ENCODE peak calls at places on chromosomes 16 and 17, in eight cellular contexts. X is OCI-LY7; L is CD8-positive, alpha-beta T cell; N is adrenal gland; P is lower lobe of right lung; Q is breast epithelium; S is lung; W is tibial artery. V is an unnamed sample.
A peak's percentile ranks its signal among the peaks of the same experiment; 100 is the strongest.

GRCh38 chr17:20009052-20009301 is 182 bp upstream of the SPECC1 start:
- DNase-seq in S (peak; percentile 77), Q (no peak), W (no peak), N (peak; percentile 59), P (peak; percentile 84), L (no peak), X (no peak), V (no peak)

GRCh38 chr17:38578641-38579480 is 26.9 kb downstream of the SRCIN1 start:
- DNase-seq in P (no peak), L (no peak), W (no peak), S (no peak), X (no peak), N (no peak), Q (no peak), V (no peak)

GRCh38 chr16:84660973-84661372 is 12.7 kb downstream of the KLHL36 start:
- DNase-seq in P (no peak), S (no peak), N (no peak), W (no peak), X (no peak), Q (no peak), L (no peak), V (no peak)

GRCh38 chr16:5024632-5025031 is 9.1 kb downstream of the NAGPA start:
- DNase-seq in P (no peak), W (no peak), N (no peak), S (no peak), Q (no peak), X (peak; percentile 53), L (no peak), V (no peak)

GRCh38 chr16:19524356-19524865 is 669 bp downstream of the CCP110 start:
- DNase-seq in N (no peak), W (no peak), L (no peak), P (no peak), X (peak; percentile 31), S (no peak), Q (no peak), V (no peak)

GRCh38 chr17:16925461-16926060 is 46.4 kb downstream of the TNFRSF13B start:
- DNase-seq in P (peak; percentile 25), S (no peak), N (no peak), Q (no peak), X (no peak), L (no peak), W (peak; percentile 52), V (no peak)

GRCh38 chr17:63682441-63682840 is 17.5 kb downstream of the LIMD2 start:
- DNase-seq in N (no peak), Q (no peak), X (no peak), S (no peak), P (no peak), W (no peak), L (no peak), V (no peak)

GRCh38 chr17:62189377-62189776 is 124.3 kb upstream of the MED13 start:
- DNase-seq in S (no peak), Q (no peak), P (no peak), W (no peak), N (no peak), L (no peak), X (no peak), V (no peak)

GRCh38 chr17:34820922-34821321 is 140.3 kb downstream of the CCT6B start:
- DNase-seq in W (no peak), N (no peak), P (no peak), Q (peak; percentile 18), S (no peak), L (no peak), X (no peak), V (no peak)

GRCh38 chr17:7478276-7479138 is 924 bp downstream of the ZBTB4 start:
- DNase-seq in S (peak; percentile 52), X (no peak), N (no peak), L (peak; percentile 84), W (peak; percentile 79), Q (no peak), P (peak; percentile 77), V (no peak)

GRCh38 chr16:89491238-89491869 is 993 bp upstream of the ANKRD11 start:
- DNase-seq in S (no peak), X (peak; percentile 62), Q (no peak), W (no peak), N (no peak), L (no peak), P (no peak), V (no peak)

GRCh38 chr17:77208217-77208808 is 67.5 kb downstream of the SEC14L1 start:
- DNase-seq in Q (no peak), W (peak; percentile 57), N (peak; percentile 90), P (no peak), L (no peak), S (no peak), X (no peak), V (no peak)

GRCh38 chr17:70636517-70637133 is 467.3 kb downstream of the KCNJ2 start:
- DNase-seq in L (no peak), P (no peak), X (peak; percentile 48), S (no peak), W (no peak), Q (no peak), N (no peak), V (peak; percentile 16)

GRCh38 chr17:9023389-9024210 is 2.3 kb downstream of the NTN1 start:
- DNase-seq in X (no peak), N (no peak), W (peak; percentile 77), L (no peak), P (no peak), S (no peak), Q (no peak), V (no peak)

GRCh38 chr17:17188586-17188985 is 17.5 kb downstream of the PLD6 start:
- DNase-seq in P (no peak), N (no peak), W (no peak), X (no peak), S (no peak), L (no peak), Q (no peak), V (no peak)

GRCh38 chr16:88463411-88463810 is 10.3 kb downstream of the ZFPM1 start:
- DNase-seq in S (no peak), X (no peak), P (no peak), Q (no peak), L (no peak), W (no peak), N (no peak), V (no peak)
- H3K27ac ChIP-seq in S (no peak overlapping the region), X (no peak overlapping the region), P (no peak overlapping the region), Q (no peak overlapping the region), L (no peak overlapping the region), W (no peak overlapping the region), N (no peak overlapping the region), V (no peak overlapping the region)

DNA sequence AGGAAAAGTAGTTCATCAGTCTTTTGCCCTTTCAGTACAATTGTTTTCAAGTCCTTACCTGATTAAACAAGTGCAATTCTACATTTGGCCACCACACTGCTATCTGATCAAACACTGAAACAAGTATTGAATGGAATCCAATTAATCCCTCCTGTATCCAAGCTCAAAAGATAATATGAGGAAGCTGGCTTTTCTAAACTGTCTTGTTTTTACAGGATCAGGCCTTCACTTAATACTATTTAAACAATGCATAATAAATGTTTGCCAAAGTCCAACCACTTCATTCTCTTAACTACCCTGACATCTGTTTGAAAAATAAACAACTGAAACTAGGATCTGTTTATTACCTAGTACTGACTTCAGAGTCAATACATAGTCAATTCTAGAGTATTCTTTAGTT is 131.6 kb downstream of the MRTFB start:
- DNase-seq in Q (no peak), X (no peak), N (no peak), L (no peak), S (no peak), P (no peak), W (no peak), V (no peak)
- H3K4me3 ChIP-seq in Q (peak overlapping the region; percentile 9), X (no peak overlapping the region), N (no peak overlapping the region), L (no peak overlapping the region), S (no peak overlapping the region), P (no peak overlapping the region), W (no peak overlapping the region), V (no peak overlapping the region)

DNA sequence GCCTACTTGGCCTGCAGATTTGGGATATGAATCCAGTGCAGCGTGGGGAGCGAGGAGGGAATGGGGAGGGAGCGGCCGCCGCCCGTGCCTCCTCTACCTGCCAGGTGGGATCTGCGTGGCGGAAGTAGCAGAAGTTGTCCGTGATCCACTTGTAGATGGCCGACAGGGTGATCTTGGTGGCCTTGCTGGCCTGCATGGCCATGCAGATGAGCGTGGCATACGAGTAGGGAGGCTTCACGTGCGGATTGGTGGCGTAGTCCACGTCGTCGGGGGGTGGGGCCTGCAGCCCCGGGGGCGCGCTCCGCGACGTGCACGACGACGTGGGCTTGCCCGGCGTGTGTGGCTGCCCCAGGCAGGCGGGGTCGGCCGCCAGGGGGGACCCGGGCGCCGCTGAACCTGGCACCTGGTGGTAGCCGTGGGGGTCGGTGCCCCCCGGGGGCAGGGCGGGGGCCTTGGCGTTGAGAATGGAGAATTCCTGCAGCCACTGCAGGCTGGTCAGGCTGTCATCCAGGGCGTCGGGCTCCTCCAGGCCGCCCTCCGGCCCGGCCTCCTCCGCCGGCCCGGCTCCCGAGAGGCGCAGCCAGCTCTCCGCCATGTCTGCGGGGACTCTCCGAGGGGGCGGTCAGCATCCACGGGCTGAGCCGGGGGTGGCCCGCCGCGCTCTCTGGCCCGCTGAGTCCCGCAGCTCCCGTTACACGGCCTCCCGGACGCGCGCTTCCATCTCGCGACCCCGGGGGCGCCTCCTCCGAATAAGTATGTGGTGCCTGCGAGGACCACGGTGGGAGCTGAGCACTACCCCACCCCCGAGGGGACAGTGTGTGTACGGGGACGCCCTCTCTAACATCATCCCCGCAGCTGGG is 1.0 kb downstream of the FOXJ1 start:
- DNase-seq in Q (no peak), S (peak; percentile 71), P (peak; percentile 69), L (peak; percentile 74), X (no peak), N (no peak), W (no peak), V (no peak)
- H3K4me1 ChIP-seq in Q (peaks cover 2% of the 10 kb centered on the region), S (peaks cover 4% of the 10 kb centered on the region), P (peaks cover 45% of the 10 kb centered on the region), L (peaks cover 71% of the 10 kb centered on the region), X (peaks cover 52% of the 10 kb centered on the region), N (peaks cover 21% of the 10 kb centered on the region), W (peaks cover 21% of the 10 kb centered on the region), V (peaks cover 35% of the 10 kb centered on the region)

GRCh38 chr17:81364278-81365147 is 30.7 kb upstream of the BAHCC1 start:
- DNase-seq in W (no peak), Q (no peak), X (no peak), N (no peak), S (no peak), P (no peak), L (no peak), V (no peak)

GRCh38 chr17:81366648-81367047 is 28.6 kb upstream of the BAHCC1 start:
- DNase-seq in S (no peak), P (no peak), N (no peak), W (no peak), X (no peak), L (no peak), Q (no peak), V (no peak)

GRCh38 chr17:81365601-81366585 is 29.4 kb upstream of the BAHCC1 start:
- DNase-seq in Q (peak; percentile 93), N (peak; percentile 71), L (no peak), X (peak; percentile 46), P (peak; percentile 91), S (peak; percentile 89), W (no peak), V (no peak)

GRCh38 chr17:81367171-81367570 is 28.1 kb upstream of the BAHCC1 start:
- DNase-seq in L (no peak), P (no peak), X (no peak), N (no peak), S (no peak), W (no peak), Q (no peak), V (no peak)

DNA sequence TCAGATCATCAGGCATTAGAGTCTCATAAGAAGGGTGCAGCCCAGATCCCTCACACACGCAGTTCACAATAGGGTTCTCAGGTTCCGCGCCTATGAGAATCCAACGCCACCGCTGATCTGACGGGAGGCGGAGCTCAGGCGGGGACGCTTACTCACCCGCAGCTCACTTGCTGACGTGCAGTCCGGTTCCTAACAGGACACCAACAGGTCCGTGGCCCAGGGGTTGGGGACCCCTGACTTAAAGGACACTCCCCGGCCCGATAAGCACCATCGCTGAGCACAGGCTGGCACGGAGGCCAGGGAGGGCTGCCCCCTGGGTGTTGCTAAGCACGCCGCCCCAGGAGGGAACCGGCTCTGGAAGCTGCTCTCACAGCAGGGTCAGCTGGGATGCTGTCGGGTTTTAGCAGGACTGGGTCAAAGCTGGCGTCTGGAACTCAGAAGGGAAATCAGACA is 30.1 kb upstream of the BAHCC1 start:
- DNase-seq in X (no peak), P (peak; percentile 87), Q (peak; percentile 62), N (peak; percentile 84), W (no peak), S (peak; percentile 77), L (no peak), V (no peak)
- H3K27ac ChIP-seq in X (no peak overlapping the region), P (peak overlapping the region; percentile 81), Q (peak overlapping the region; percentile 67), N (peak overlapping the region; percentile 73), W (no peak overlapping the region), S (peak overlapping the region; percentile 95), L (no peak overlapping the region), V (no peak overlapping the region)